ENCODE peak calls at places on chromosomes 4 and X, in seven cellular contexts. Z, O, P, T, A, M and C are unnamed samples.

GRCh38 chr4:15402146-15402545 is 25.7 kb upstream of the C1QTNF7 start:
- DNase-seq in Z (no peak), O (peak; percentile 36), P (peak; percentile 80), T (no peak), A (no peak), M (no peak), C (no peak)

GRCh38 chr4:146522862-146523205 is 1.1 kb upstream of the SLC10A7 start:
- DNase-seq in Z (no peak), O (peak; percentile 28), P (peak; percentile 4), T (no peak), A (no peak), M (no peak), C (no peak)

GRCh38 chrX:41785685-41786084 is 61.7 kb downstream of the GPR82 start:
- DNase-seq in Z (no peak), O (peak; percentile 22), P (peak; percentile 63), T (no peak), A (no peak), M (no peak), C (no peak)

GRCh38 chr4:72449705-72450104 is 119.3 kb downstream of the ADAMTS3 start:
- DNase-seq in Z (no peak), O (peak; percentile 26), P (peak; percentile 10), T (peak; percentile 27), A (no peak), M (no peak), C (no peak)

GRCh38 chr4:142585411-142585810 is 260.7 kb downstream of the INPP4B start:
- DNase-seq in Z (no peak), O (no peak), P (peak; percentile 6), T (no peak), A (no peak), M (no peak), C (no peak)

GRCh38 chr4:6746721-6747689 is 31.0 kb downstream of the BLOC1S4 start:
- DNase-seq in Z (no peak), O (no peak), P (no peak), T (no peak), A (no peak), M (peak; percentile 43), C (no peak)

GRCh38 chr4:183200453-183200852 is 101.4 kb downstream of the WWC2 start:
- DNase-seq in Z (no peak), O (peak; percentile 96), P (peak; percentile 92), T (peak; percentile 74), A (no peak), M (peak; percentile 48), C (peak; percentile 66)

GRCh38 chrX:15761564-15762191 is 23.6 kb downstream of the CA5B start:
- DNase-seq in Z (no peak), O (peak; percentile 22), P (peak; percentile 41), T (no peak), A (no peak), M (no peak), C (no peak)

GRCh38 chr4:7821245-7822165 is 118.2 kb downstream of the AFAP1 start:
- DNase-seq in Z (no peak), O (no peak), P (no peak), T (no peak), A (no peak), M (no peak), C (no peak)

GRCh38 chr4:184096561-184097239 is 121.0 kb downstream of the ENPP6 start:
- DNase-seq in Z (no peak), O (no peak), P (peak; percentile 49), T (peak; percentile 40), A (no peak), M (no peak), C (no peak)

GRCh38 chr4:188714907-188715306 is 575.7 kb downstream of the TRIML1 start:
- DNase-seq in Z (no peak), O (peak; percentile 58), P (peak; percentile 83), T (peak; percentile 81), A (no peak), M (no peak), C (peak; percentile 48)

GRCh38 chr4:86421461-86421860 is 61.6 kb upstream of the MAPK10 start:
- DNase-seq in Z (no peak), O (no peak), P (no peak), T (no peak), A (no peak), M (no peak), C (no peak)

GRCh38 chrX:106481341-106481740 is 130.4 kb upstream of the RADX start:
- DNase-seq in Z (no peak), O (peak; percentile 47), P (peak; percentile 41), T (peak; percentile 4), A (peak; percentile 36), M (no peak), C (peak; percentile 12)

GRCh38 chrX:46485897-46486296 is 59.3 kb downstream of the ZNF674 start:
- DNase-seq in Z (no peak), O (no peak), P (no peak), T (no peak), A (no peak), M (no peak), C (no peak)

GRCh38 chr4:85725727-85726170 is 250.8 kb downstream of the ARHGAP24 start:
- DNase-seq in Z (no peak), O (no peak), P (no peak), T (no peak), A (no peak), M (peak; percentile 41), C (peak; percentile 9)

GRCh38 chr4:15427126-15427525 is 707 bp upstream of the C1QTNF7 start:
- DNase-seq in Z (no peak), O (no peak), P (no peak), T (no peak), A (no peak), M (no peak), C (no peak)

GRCh38 chr4:19675172-19675811 is 576.4 kb upstream of the SLIT2 start:
- DNase-seq in Z (no peak), O (peak; percentile 74), P (peak; percentile 49), T (no peak), A (no peak), M (no peak), C (no peak)

GRCh38 chr4:116357758-116358157 is 727.6 kb downstream of the TRAM1L1 start:
- DNase-seq in Z (no peak), O (peak; percentile 65), P (no peak), T (no peak), A (no peak), M (no peak), C (peak; percentile 20)

GRCh38 chrX:148947399-148948025 is 447.1 kb downstream of the AFF2 start:
- DNase-seq in Z (no peak), O (no peak), P (no peak), T (no peak), A (no peak), M (no peak), C (no peak)

GRCh38 chr4:55214172-55214571 is 88.8 kb upstream of the KDR start:
- DNase-seq in Z (no peak), O (no peak), P (no peak), T (no peak), A (no peak), M (no peak), C (no peak)

GRCh38 chrX:19571708-19572107 is 56.4 kb upstream of the MAP3K15 start:
- DNase-seq in Z (no peak), O (no peak), P (no peak), T (no peak), A (no peak), M (no peak), C (no peak)

GRCh38 chr4:63020661-63021060 is 1388.6 kb downstream of the TECRL start:
- DNase-seq in Z (no peak), O (no peak), P (no peak), T (no peak), A (no peak), M (no peak), C (no peak)

DNA sequence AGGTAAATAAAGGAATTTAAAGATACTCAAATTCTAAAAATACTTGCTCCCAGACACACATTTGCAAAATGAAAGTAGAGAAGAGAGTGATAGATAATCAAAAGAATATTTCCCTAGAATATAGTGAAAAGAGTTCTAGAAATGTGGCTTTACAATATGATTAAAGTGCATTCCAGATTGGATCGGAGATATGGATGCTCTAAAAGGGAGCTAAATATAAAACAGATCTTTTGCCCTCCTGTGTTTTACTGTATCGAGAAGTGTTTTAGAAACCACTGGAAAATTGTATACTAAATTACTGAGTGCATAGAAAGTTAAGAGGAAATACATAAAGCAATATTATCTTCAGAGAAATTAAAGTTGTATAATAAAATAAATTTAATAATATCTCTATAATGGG is 1392.0 kb downstream of the TECRL start:
- DNase-seq in Z (no peak), O (no peak), P (no peak), T (no peak), A (no peak), M (no peak), C (no peak)
- H3K4me3 ChIP-seq in Z (no peak overlapping the region), O (no peak overlapping the region), P (no peak overlapping the region), T (no peak overlapping the region), A (no peak overlapping the region), M (no peak overlapping the region), C (no peak overlapping the region)

GRCh38 chrX:101203782-101204351 is 15.7 kb upstream of the DRP2 start:
- DNase-seq in Z (no peak), O (no peak), P (peak; percentile 32), T (no peak), A (no peak), M (no peak), C (no peak)

GRCh38 chrX:101210630-101211029 is 9.0 kb upstream of the DRP2 start:
- DNase-seq in Z (no peak), O (no peak), P (no peak), T (no peak), A (no peak), M (no peak), C (no peak)

GRCh38 chrX:101208152-101208905 is 11.3 kb upstream of the DRP2 start:
- DNase-seq in Z (no peak), O (peak; percentile 31), P (peak; percentile 41), T (no peak), A (no peak), M (no peak), C (no peak)

DNA sequence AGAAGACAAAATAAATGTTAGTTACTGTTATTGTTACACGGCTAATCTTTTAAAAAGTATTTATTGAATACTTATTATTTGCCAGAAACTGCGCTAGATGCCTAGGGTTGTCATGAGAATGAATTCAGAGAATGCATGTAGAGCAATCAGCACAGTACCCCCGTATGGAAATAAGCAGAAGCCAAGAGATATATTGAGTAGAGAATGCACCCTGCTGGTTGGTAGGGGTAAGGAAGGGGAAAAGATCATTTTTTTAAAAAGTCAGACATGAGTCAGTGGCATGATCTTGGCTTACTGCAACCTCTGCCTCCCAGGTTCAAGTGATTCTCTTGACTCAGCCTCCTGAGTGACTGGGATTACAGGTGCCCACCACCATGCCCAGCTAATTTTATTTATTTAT is 13.1 kb upstream of the DRP2 start:
- DNase-seq in Z (no peak), O (peak; percentile 35), P (peak; percentile 58), T (no peak), A (no peak), M (no peak), C (peak; percentile 9)
- TF ChIP-seq CTCF in Z (peak; percentile 26), O (peak; percentile 34), P (peak; percentile 62), T (peak; percentile 61), A (peak; percentile 42), M (peak; percentile 39), C (peak; percentile 54)

GRCh38 chr4:26992657-26993361 is 132.2 kb downstream of the STIM2 start:
- DNase-seq in Z (no peak), O (peak; percentile 71), P (peak; percentile 89), T (peak; percentile 16), A (no peak), M (no peak), C (no peak)
- H3K4me3 ChIP-seq in Z (no peak overlapping the region), O (no peak overlapping the region), P (no peak overlapping the region), T (no peak overlapping the region), A (no peak overlapping the region), M (no peak overlapping the region), C (no peak overlapping the region)

GRCh38 chrX:115268421-115268820 is 21.1 kb upstream of the LUZP4 start:
- DNase-seq in Z (no peak), O (no peak), P (peak; percentile 1), T (no peak), A (no peak), M (no peak), C (no peak)
- TF ChIP-seq CTCF in Z (no peak), O (peak; percentile 38), P (peak; percentile 31), T (peak; percentile 49), A (peak; percentile 29), M (peak; percentile 38), C (peak; percentile 44)